ENCODE peak calls at places on chromosomes 16 and 17, in five cellular contexts. One of them, this sample, is unnamed.

GRCh38 chr17:82339634-82340580 is 6.3 kb upstream of the SECTM1 start:
- DNase-seq in IMR-90: no peak
- DNase-seq in tibial artery: no peak
- DNase-seq in fibroblast of lung: no peak
- DNase-seq in Calu3: no peak
- DNase-seq in this sample: peak

GRCh38 chr16:26952411-26952810 is 114.3 kb upstream of the C16orf82 start:
- DNase-seq in IMR-90: no peak
- DNase-seq in tibial artery: no peak
- DNase-seq in fibroblast of lung: no peak
- DNase-seq in Calu3: no peak
- DNase-seq in this sample: no peak

GRCh38 chr16:10808850-10809249 is 9.7 kb downstream of the TVP23A start:
- DNase-seq in IMR-90: no peak
- DNase-seq in tibial artery: no peak
- DNase-seq in fibroblast of lung: no peak
- DNase-seq in Calu3: no peak
- DNase-seq in this sample: no peak

GRCh38 chr17:83083368-83084201 is 4.2 kb downstream of the METRNL start:
- DNase-seq in IMR-90: peak
- DNase-seq in tibial artery: peak
- DNase-seq in fibroblast of lung: peak
- DNase-seq in Calu3: peak
- DNase-seq in this sample: peak

GRCh38 chr16:19130852-19131808 is 17.4 kb downstream of the ITPRIPL2 start:
- DNase-seq in IMR-90: peak
- DNase-seq in tibial artery: peak
- DNase-seq in fibroblast of lung: peak
- DNase-seq in Calu3: no peak
- DNase-seq in this sample: peak

GRCh38 chr17:78872486-78872885 is 30.5 kb downstream of the CEP295NL start:
- DNase-seq in IMR-90: no peak
- DNase-seq in tibial artery: no peak
- DNase-seq in fibroblast of lung: no peak
- DNase-seq in Calu3: no peak
- DNase-seq in this sample: no peak

GRCh38 chr17:39626171-39626670 is 531 bp upstream of the PPP1R1B start:
- DNase-seq in IMR-90: no peak
- DNase-seq in tibial artery: no peak
- DNase-seq in fibroblast of lung: no peak
- DNase-seq in Calu3: peak
- DNase-seq in this sample: no peak

GRCh38 chr17:51165680-51166197 is 472 bp upstream of the NME2 start:
- DNase-seq in IMR-90: peak
- DNase-seq in tibial artery: peak
- DNase-seq in fibroblast of lung: no peak
- DNase-seq in Calu3: peak
- DNase-seq in this sample: peak

GRCh38 chr16:8374586-8374985 is 215.7 kb downstream of the TMEM114 start:
- DNase-seq in IMR-90: no peak
- DNase-seq in tibial artery: no peak
- DNase-seq in fibroblast of lung: no peak
- DNase-seq in Calu3: no peak
- DNase-seq in this sample: no peak

GRCh38 chr16:30793508-30794069 is 6.6 kb upstream of the ZNF629 start:
- DNase-seq in IMR-90: no peak
- DNase-seq in tibial artery: no peak
- DNase-seq in fibroblast of lung: no peak
- DNase-seq in Calu3: no peak
- DNase-seq in this sample: no peak

GRCh38 chr17:82959990-82960418 is 119.4 kb upstream of the METRNL start:
- DNase-seq in IMR-90: no peak
- DNase-seq in tibial artery: no peak
- DNase-seq in fibroblast of lung: no peak
- DNase-seq in Calu3: no peak
- DNase-seq in this sample: no peak

GRCh38 chr16:14497245-14498082 is 132.6 kb downstream of the PARN start:
- DNase-seq in IMR-90: peak
- DNase-seq in tibial artery: no peak
- DNase-seq in fibroblast of lung: no peak
- DNase-seq in Calu3: no peak
- DNase-seq in this sample: no peak

GRCh38 chr16:86019446-86020047 is 120.6 kb downstream of the IRF8 start:
- DNase-seq in IMR-90: no peak
- DNase-seq in tibial artery: no peak
- DNase-seq in fibroblast of lung: no peak
- DNase-seq in Calu3: no peak
- DNase-seq in this sample: no peak

GRCh38 chr16:86515420-86515779 is 5.1 kb downstream of the FOXF1 start:
- DNase-seq in IMR-90: peak
- DNase-seq in tibial artery: no peak
- DNase-seq in fibroblast of lung: no peak
- DNase-seq in Calu3: no peak
- DNase-seq in this sample: no peak

GRCh38 chr16:16798504-16798903 is 419.6 kb downstream of the NPIPA7 start:
- DNase-seq in IMR-90: no peak
- DNase-seq in tibial artery: no peak
- DNase-seq in fibroblast of lung: no peak
- DNase-seq in Calu3: no peak
- DNase-seq in this sample: no peak

GRCh38 chr16:74607967-74608356 is 1.0 kb upstream of the GLG1 start:
- DNase-seq in IMR-90: peak
- DNase-seq in tibial artery: peak
- DNase-seq in fibroblast of lung: peak
- DNase-seq in Calu3: no peak
- DNase-seq in this sample: peak

GRCh38 chr16:57730771-57731730 is 4.5 kb upstream of the KATNB1 start:
- DNase-seq in IMR-90: no peak
- DNase-seq in tibial artery: no peak
- DNase-seq in fibroblast of lung: no peak
- DNase-seq in Calu3: no peak
- DNase-seq in this sample: no peak

GRCh38 chr16:50038756-50039529 is 13.9 kb downstream of the CNEP1R1 start:
- DNase-seq in IMR-90: no peak
- DNase-seq in tibial artery: peak
- DNase-seq in fibroblast of lung: no peak
- DNase-seq in Calu3: no peak
- DNase-seq in this sample: no peak

GRCh38 chr17:31902693-31903092 is 1.2 kb upstream of the UTP6 start:
- DNase-seq in IMR-90: no peak
- DNase-seq in tibial artery: no peak
- DNase-seq in fibroblast of lung: no peak
- DNase-seq in Calu3: no peak
- DNase-seq in this sample: no peak

GRCh38 chr17:39174907-39175694 is 9.1 kb upstream of the ARL5C start:
- DNase-seq in IMR-90: peak
- DNase-seq in tibial artery: peak
- DNase-seq in fibroblast of lung: peak
- DNase-seq in Calu3: peak
- DNase-seq in this sample: peak

GRCh38 chr16:19861069-19861468 is 23.6 kb downstream of the GPRC5B start:
- DNase-seq in IMR-90: no peak
- DNase-seq in tibial artery: no peak
- DNase-seq in fibroblast of lung: no peak
- DNase-seq in Calu3: no peak
- DNase-seq in this sample: no peak

GRCh38 chr16:20916927-20917326 is 16.4 kb downstream of the LYRM1 start:
- DNase-seq in IMR-90: no peak
- DNase-seq in tibial artery: no peak
- DNase-seq in fibroblast of lung: no peak
- DNase-seq in Calu3: no peak
- DNase-seq in this sample: no peak

GRCh38 chr16:4780235-4780634 is 7.9 kb downstream of the SEPTIN12 start:
- DNase-seq in IMR-90: peak
- DNase-seq in tibial artery: no peak
- DNase-seq in fibroblast of lung: peak
- DNase-seq in Calu3: no peak
- DNase-seq in this sample: no peak

GRCh38 chr17:39979865-39980401 is 674 bp upstream of the PSMD3 start:
- DNase-seq in IMR-90: peak
- DNase-seq in tibial artery: no peak
- DNase-seq in fibroblast of lung: no peak
- DNase-seq in Calu3: peak
- DNase-seq in this sample: no peak

GRCh38 chr16:28136751-28137434 is 73.4 kb upstream of the GSG1L start:
- DNase-seq in IMR-90: no peak
- DNase-seq in tibial artery: no peak
- DNase-seq in fibroblast of lung: no peak
- DNase-seq in Calu3: no peak
- DNase-seq in this sample: no peak

GRCh38 chr16:15857779-15858560 is 1.1 kb upstream of the MYH11 start:
- DNase-seq in IMR-90: peak
- DNase-seq in tibial artery: peak
- DNase-seq in fibroblast of lung: peak
- DNase-seq in Calu3: peak
- DNase-seq in this sample: peak

GRCh38 chr17:6456914-6457687 is 12.8 kb downstream of the PIMREG start:
- DNase-seq in IMR-90: peak
- DNase-seq in tibial artery: no peak
- DNase-seq in fibroblast of lung: peak
- DNase-seq in Calu3: peak
- DNase-seq in this sample: peak

GRCh38 chr17:75684924-75685323 is 17.8 kb downstream of the SAP30BP start:
- DNase-seq in IMR-90: no peak
- DNase-seq in tibial artery: no peak
- DNase-seq in fibroblast of lung: no peak
- DNase-seq in Calu3: peak
- DNase-seq in this sample: peak

GRCh38 chr16:49587511-49587910 is 213.9 kb downstream of the C16orf78 start:
- DNase-seq in IMR-90: no peak
- DNase-seq in tibial artery: no peak
- DNase-seq in fibroblast of lung: no peak
- DNase-seq in Calu3: no peak
- DNase-seq in this sample: no peak

GRCh38 chr17:19460695-19461094 is 49.7 kb downstream of the RNF112 start:
- DNase-seq in IMR-90: no peak
- DNase-seq in tibial artery: peak
- DNase-seq in fibroblast of lung: peak
- DNase-seq in Calu3: no peak
- DNase-seq in this sample: peak

GRCh38 chr17:59846391-59847165 is 46.2 kb downstream of the TUBD1 start:
- DNase-seq in IMR-90: peak
- DNase-seq in tibial artery: peak
- DNase-seq in fibroblast of lung: peak
- DNase-seq in Calu3: peak
- DNase-seq in this sample: peak

GRCh38 chr17:72677714-72678390 is 414.6 kb downstream of the SLC39A11 start:
- DNase-seq in IMR-90: peak
- DNase-seq in tibial artery: no peak
- DNase-seq in fibroblast of lung: no peak
- DNase-seq in Calu3: no peak
- DNase-seq in this sample: peak

GRCh38 chr16:14232106-14232890 is 161.2 kb downstream of the MRTFB start:
- DNase-seq in IMR-90: peak
- DNase-seq in tibial artery: no peak
- DNase-seq in fibroblast of lung: peak
- DNase-seq in Calu3: peak
- DNase-seq in this sample: peak

GRCh38 chr17:39277110-39277509 is 51.4 kb upstream of the STAC2 start:
- DNase-seq in IMR-90: no peak
- DNase-seq in tibial artery: no peak
- DNase-seq in fibroblast of lung: no peak
- DNase-seq in Calu3: no peak
- DNase-seq in this sample: no peak

GRCh38 chr17:67845374-67845773 is 20.1 kb downstream of the BPTF start:
- DNase-seq in IMR-90: no peak
- DNase-seq in tibial artery: no peak
- DNase-seq in fibroblast of lung: no peak
- DNase-seq in Calu3: no peak
- DNase-seq in this sample: no peak
- TF ChIP-seq CTCF in IMR-90: no peak
- TF ChIP-seq CTCF in tibial artery: no peak
- TF ChIP-seq CTCF in fibroblast of lung: no peak
- TF ChIP-seq CTCF in Calu3: no peak
- TF ChIP-seq CTCF in this sample: no peak

DNA sequence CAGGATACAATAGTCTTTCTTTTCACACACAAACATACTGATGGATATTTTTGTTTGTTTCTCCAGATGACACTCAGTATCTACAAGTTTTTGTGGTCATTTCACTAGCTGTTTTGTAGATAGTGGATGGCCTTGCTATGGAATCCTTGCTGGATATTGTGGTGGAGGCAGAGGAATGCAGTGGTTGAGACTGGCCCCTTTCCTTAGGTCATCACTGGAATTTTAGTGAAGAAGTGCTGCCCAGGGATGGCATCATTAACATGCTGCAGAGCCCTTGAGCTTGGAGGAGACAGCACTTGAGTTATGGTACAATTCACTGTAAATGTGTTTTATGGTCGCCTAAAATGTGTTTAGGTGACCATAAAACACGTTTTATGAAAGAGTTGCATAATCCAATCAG is 455.9 kb upstream of the HSBP1 start:
- DNase-seq in IMR-90: peak
- DNase-seq in tibial artery: no peak
- DNase-seq in fibroblast of lung: no peak
- DNase-seq in Calu3: no peak
- DNase-seq in this sample: peak
- TF ChIP-seq CTCF in IMR-90: no peak
- TF ChIP-seq CTCF in tibial artery: no peak
- TF ChIP-seq CTCF in fibroblast of lung: no peak
- TF ChIP-seq CTCF in Calu3: no peak
- TF ChIP-seq CTCF in this sample: no peak

GRCh38 chr17:5439446-5439764 is 450 bp upstream of the C1QBP start:
- DNase-seq in IMR-90: no peak
- DNase-seq in tibial artery: no peak
- DNase-seq in fibroblast of lung: no peak
- DNase-seq in Calu3: no peak
- DNase-seq in this sample: no peak
- TF ChIP-seq CTCF in IMR-90: no peak
- TF ChIP-seq CTCF in tibial artery: no peak
- TF ChIP-seq CTCF in fibroblast of lung: no peak
- TF ChIP-seq CTCF in Calu3: no peak
- TF ChIP-seq CTCF in this sample: no peak

DNA sequence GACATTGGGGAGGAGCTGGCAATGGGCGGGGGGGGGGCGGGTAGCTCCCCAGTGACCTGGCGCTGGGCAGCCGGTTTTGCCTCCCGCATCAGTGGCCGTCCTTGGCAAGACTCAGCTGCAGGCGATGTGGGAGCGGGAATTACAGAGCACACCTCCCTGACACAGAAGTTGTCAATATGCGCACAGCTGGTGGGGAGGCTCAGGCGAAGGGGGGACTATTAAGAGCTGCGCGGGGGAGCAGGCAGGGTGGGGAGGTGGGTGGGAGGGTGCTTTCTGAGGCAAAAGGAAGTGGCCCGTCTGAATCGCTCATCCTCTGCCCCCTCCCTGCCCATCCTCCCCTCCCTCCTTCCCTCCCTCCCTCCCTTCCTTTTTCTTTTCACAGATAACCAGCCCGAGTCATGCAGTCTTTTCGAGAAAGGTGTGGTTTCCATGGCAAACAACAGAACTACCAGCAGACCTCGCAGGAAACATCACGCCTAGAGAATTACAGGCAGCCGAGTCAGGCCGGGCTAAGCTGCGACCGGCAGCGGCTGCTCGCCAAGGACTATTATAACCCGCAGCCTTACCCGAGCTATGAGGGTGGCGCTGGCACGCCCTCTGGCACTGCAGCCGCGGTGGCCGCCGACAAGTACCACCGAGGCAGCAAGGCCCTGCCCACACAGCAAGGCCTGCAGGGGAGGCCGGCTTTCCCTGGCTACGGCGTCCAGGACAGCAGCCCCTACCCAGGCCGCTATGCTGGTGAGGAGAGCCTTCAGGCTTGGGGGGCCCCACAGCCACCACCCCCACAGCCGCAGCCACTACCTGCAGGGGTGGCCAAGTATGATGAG is 44.0 kb downstream of the SREBF1 start:
- DNase-seq in IMR-90: peak
- DNase-seq in tibial artery: no peak
- DNase-seq in fibroblast of lung: peak
- DNase-seq in Calu3: no peak
- DNase-seq in this sample: peak
- TF ChIP-seq CTCF in IMR-90: no peak
- TF ChIP-seq CTCF in tibial artery: no peak
- TF ChIP-seq CTCF in fibroblast of lung: no peak
- TF ChIP-seq CTCF in Calu3: no peak
- TF ChIP-seq CTCF in this sample: no peak